ENCODE peak calls at places on chromosomes 12 and 14, in six cellular contexts. L is SK-N-MC, C is PC-9, O is neural progenitor cell, B is mammary epithelial cell, U is GM23338. S is an unnamed sample.

GRCh38 chr12:50991296-50991695 is 34.9 kb downstream of the SLC11A2 start:
- DNase-seq in O (no peak), U (no peak), L (no peak), C (no peak), B (no peak), S (no peak)

GRCh38 chr12:3432176-3432742 is 58.7 kb upstream of the PRMT8 start:
- DNase-seq in O (peak), L (no peak), C (no peak), U (peak), B (peak), S (peak)

GRCh38 chr12:48176417-48176751 is 7.1 kb upstream of the CCDC184 start:
- DNase-seq in B (no peak), C (no peak), U (no peak), O (no peak), L (no peak), S (no peak)

GRCh38 chr14:96888593-96888992 is 91.4 kb downstream of the VRK1 start:
- DNase-seq in C (no peak), L (peak), B (no peak), U (no peak), O (peak), S (no peak)

GRCh38 chr14:82621881-82622450 is 1088.3 kb upstream of the SEL1L start:
- DNase-seq in O (no peak), L (no peak), B (no peak), C (no peak), U (peak), S (no peak)

GRCh38 chr12:119592232-119592631 is 1.3 kb upstream of the TMEM233 start:
- DNase-seq in L (no peak), B (no peak), U (no peak), O (no peak), C (no peak), S (no peak)

GRCh38 chr14:54594531-54594930 is 27.6 kb downstream of the SAMD4A start:
- DNase-seq in B (peak), C (no peak), O (no peak), U (no peak), L (no peak), S (no peak)

GRCh38 chr12:110744176-110744575 is 1.5 kb upstream of the PPP1CC start:
- DNase-seq in L (no peak), O (peak), B (peak), C (peak), U (no peak), S (no peak)

GRCh38 chr14:103085106-103086091 is 1.4 kb downstream of the LBHD2 start:
- DNase-seq in L (no peak), C (no peak), B (no peak), O (peak), U (peak), S (no peak)

GRCh38 chr12:131808744-131809371 is 19.3 kb upstream of the MMP17 start:
- DNase-seq in U (peak), C (peak), L (no peak), B (no peak), O (no peak), S (no peak)

GRCh38 chr12:58882796-58883195 is 37.5 kb downstream of the LRIG3 start:
- DNase-seq in O (peak), B (no peak), C (no peak), L (no peak), U (peak), S (no peak)

GRCh38 chr12:32516230-32516629 is 116.9 kb downstream of the FGD4 start:
- DNase-seq in C (no peak), O (no peak), B (no peak), U (no peak), L (no peak), S (no peak)

GRCh38 chr14:100271247-100271939 is 32.4 kb downstream of the YY1 start:
- DNase-seq in L (no peak), O (no peak), U (peak), C (peak), B (peak), S (no peak)

GRCh38 chr14:104206281-104206904 is 68.0 kb downstream of the KIF26A start:
- DNase-seq in B (no peak), L (no peak), O (peak), C (no peak), U (no peak), S (peak)

GRCh38 chr14:54435500-54435981 is 5.6 kb downstream of the CNIH1 start:
- DNase-seq in B (peak), L (peak), C (no peak), U (no peak), O (no peak), S (no peak)

GRCh38 chr14:104547998-104548700 is 31.4 kb upstream of the C14orf180 start:
- DNase-seq in U (no peak), L (no peak), O (no peak), C (no peak), B (no peak), S (no peak)

GRCh38 chr12:753401-754237 is 1.2 kb downstream of the WNK1 start:
- DNase-seq in C (peak), L (no peak), B (no peak), U (peak), O (peak), S (peak)

GRCh38 chr14:65000868-65001600 is 14.3 kb downstream of the FNTB start:
- DNase-seq in B (no peak), L (no peak), C (no peak), U (no peak), O (no peak), S (no peak)

GRCh38 chr12:90945070-90945649 is 9.8 kb downstream of the CCER1 start:
- DNase-seq in C (no peak), O (peak), U (peak), L (no peak), B (peak), S (no peak)

GRCh38 chr12:752673-753400 is 458 bp downstream of the WNK1 start:
- DNase-seq in O (peak), U (peak), L (no peak), C (peak), B (peak), S (peak)

GRCh38 chr14:37931998-37932397 is 275.7 kb upstream of the SSTR1 start:
- DNase-seq in B (no peak), O (no peak), U (peak), L (no peak), C (no peak), S (no peak)

GRCh38 chr12:49017764-49018281 is 753 bp downstream of the PRKAG1 start:
- DNase-seq in C (no peak), B (no peak), U (no peak), O (no peak), L (no peak), S (peak)

GRCh38 chr14:62162998-62163589 is 400.9 kb downstream of the SNAPC1 start:
- DNase-seq in O (peak), U (peak), B (peak), C (peak), L (no peak), S (peak)

GRCh38 chr12:120468846-120469449 is 600 bp downstream of the SRSF9 start:
- DNase-seq in O (no peak), B (no peak), C (peak), U (no peak), L (no peak), S (peak)

GRCh38 chr12:84843588-84844144 is 68.9 kb downstream of the SLC6A15 start:
- DNase-seq in C (no peak), U (no peak), O (no peak), B (no peak), L (no peak), S (no peak)

GRCh38 chr12:12975322-12976077 is 23.5 kb upstream of the GPRC5D start:
- DNase-seq in C (peak), L (no peak), O (peak), B (peak), U (peak), S (no peak)

GRCh38 chr12:93009533-93009932 is 80.4 kb upstream of the EEA1 start:
- DNase-seq in U (no peak), B (no peak), L (no peak), O (no peak), C (no peak), S (no peak)

GRCh38 chr14:29521526-29522137 is 406.0 kb downstream of the PRKD1 start:
- DNase-seq in O (peak), B (no peak), C (no peak), U (peak), L (no peak), S (no peak)

GRCh38 chr12:80794506-80794905 is 77.8 kb downstream of the MYF5 start:
- DNase-seq in C (no peak), U (no peak), O (peak), L (no peak), B (no peak), S (no peak)

GRCh38 chr14:105616802-105617192 is 90.4 kb downstream of the TMEM121 start:
- DNase-seq in U (no peak), L (no peak), C (no peak), B (no peak), O (no peak), S (no peak)

GRCh38 chr12:19808371-19808770 is 369.1 kb downstream of the AEBP2 start:
- DNase-seq in C (no peak), U (no peak), O (no peak), L (no peak), B (no peak), S (no peak)

GRCh38 chr12:96257550-96258392 is 63.6 kb downstream of the ELK3 start:
- DNase-seq in L (no peak), O (no peak), C (no peak), U (no peak), B (no peak), S (no peak)

GRCh38 chr12:96261557-96261956 is 67.4 kb downstream of the ELK3 start:
- DNase-seq in U (no peak), O (no peak), L (no peak), C (no peak), B (no peak), S (no peak)

GRCh38 chr12:96258451-96258933 is 64.3 kb downstream of the ELK3 start:
- DNase-seq in O (peak), B (peak), C (no peak), U (peak), L (peak), S (peak)

GRCh38 chr12:96263449-96263902 is 69.3 kb downstream of the ELK3 start:
- DNase-seq in L (no peak), O (no peak), B (no peak), C (no peak), U (peak), S (no peak)

DNA sequence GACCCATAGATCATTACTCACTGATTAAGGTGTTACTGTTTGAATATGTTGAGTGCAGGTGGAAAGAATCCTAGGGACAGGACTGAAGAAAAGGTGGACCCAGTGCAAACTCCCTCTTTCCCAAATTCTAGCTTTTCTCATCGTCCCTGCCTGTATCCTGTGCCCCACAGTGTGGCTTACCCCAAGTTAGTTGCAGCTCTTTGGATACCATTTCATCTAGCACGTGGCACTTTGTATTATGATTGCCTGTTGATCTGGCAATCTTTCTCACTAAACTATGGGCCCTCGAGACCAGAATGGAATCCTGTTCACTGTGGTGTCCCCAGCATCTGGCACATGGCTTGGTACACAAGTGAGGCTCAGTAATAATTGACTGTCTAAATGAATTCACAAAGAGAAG is 66.5 kb downstream of the ELK3 start:
- DNase-seq in L (no peak), C (no peak), B (no peak), U (no peak), O (no peak), S (no peak)
- TF ChIP-seq EZH2 in L (no peak), C (no peak), B (no peak), U (no peak), O (no peak), S (no peak)

GRCh38 chr12:133057446-133057845 is 20.1 kb downstream of the ZNF84 start:
- DNase-seq in O (no peak), U (peak), L (no peak), B (no peak), C (no peak), S (no peak)
- TF ChIP-seq EZH2 in O (no peak), U (no peak), L (no peak), B (no peak), C (no peak), S (no peak)

GRCh38 chr14:70645892-70646291 is 4.2 kb downstream of the TTC9 start:
- DNase-seq in C (no peak), U (no peak), B (no peak), O (no peak), L (no peak), S (no peak)
- TF ChIP-seq EZH2 in C (no peak), U (no peak), B (no peak), O (no peak), L (no peak), S (no peak)

DNA sequence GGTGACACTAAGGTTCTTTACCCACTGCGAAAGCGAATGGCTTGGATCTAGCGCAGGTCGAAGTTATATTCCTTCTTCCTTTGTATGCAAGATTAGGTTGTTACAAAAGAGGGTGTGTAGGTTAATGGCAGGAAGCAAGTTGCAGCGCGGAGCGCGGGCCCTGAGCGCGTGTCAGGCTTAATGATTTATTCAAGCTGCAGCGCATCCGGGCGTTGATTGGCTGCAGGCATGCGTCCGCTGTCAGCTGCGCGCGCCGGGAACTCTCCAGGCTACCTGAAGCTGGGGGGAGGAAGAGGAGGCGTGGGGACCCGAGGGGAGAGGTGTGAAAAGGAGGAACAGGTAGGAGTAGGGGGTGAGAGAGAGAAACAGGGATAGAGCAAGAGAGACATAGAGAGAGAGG is 7.4 kb downstream of the ASCL1 start:
- DNase-seq in U (peak), B (no peak), O (peak), L (no peak), C (no peak), S (no peak)
- TF ChIP-seq EZH2 in U (peak), B (no peak), O (peak), L (peak), C (no peak), S (no peak)

GRCh38 chr12:27970981-27971489 is 1.5 kb downstream of the PTHLH start:
- DNase-seq in U (peak), O (peak), B (no peak), C (no peak), L (no peak), S (no peak)
- TF ChIP-seq EZH2 in U (peak), O (peak), B (no peak), C (no peak), L (no peak), S (no peak)

GRCh38 chr14:74239848-74240793 is 872 bp downstream of the VSX2 start:
- DNase-seq in C (no peak), U (peak), B (no peak), O (peak), L (no peak), S (no peak)

GRCh38 chr14:74242055-74243042 is 3.1 kb downstream of the VSX2 start:
- DNase-seq in U (peak), O (peak), B (no peak), C (no peak), L (no peak), S (no peak)

GRCh38 chr14:74241611-74242005 is 2.4 kb downstream of the VSX2 start:
- DNase-seq in B (no peak), U (no peak), C (no peak), O (no peak), L (no peak), S (no peak)

GRCh38 chr14:74238974-74239847 is at the start of gene VSX2:
- DNase-seq in U (peak), B (no peak), C (no peak), O (peak), L (no peak), S (no peak)

DNA sequence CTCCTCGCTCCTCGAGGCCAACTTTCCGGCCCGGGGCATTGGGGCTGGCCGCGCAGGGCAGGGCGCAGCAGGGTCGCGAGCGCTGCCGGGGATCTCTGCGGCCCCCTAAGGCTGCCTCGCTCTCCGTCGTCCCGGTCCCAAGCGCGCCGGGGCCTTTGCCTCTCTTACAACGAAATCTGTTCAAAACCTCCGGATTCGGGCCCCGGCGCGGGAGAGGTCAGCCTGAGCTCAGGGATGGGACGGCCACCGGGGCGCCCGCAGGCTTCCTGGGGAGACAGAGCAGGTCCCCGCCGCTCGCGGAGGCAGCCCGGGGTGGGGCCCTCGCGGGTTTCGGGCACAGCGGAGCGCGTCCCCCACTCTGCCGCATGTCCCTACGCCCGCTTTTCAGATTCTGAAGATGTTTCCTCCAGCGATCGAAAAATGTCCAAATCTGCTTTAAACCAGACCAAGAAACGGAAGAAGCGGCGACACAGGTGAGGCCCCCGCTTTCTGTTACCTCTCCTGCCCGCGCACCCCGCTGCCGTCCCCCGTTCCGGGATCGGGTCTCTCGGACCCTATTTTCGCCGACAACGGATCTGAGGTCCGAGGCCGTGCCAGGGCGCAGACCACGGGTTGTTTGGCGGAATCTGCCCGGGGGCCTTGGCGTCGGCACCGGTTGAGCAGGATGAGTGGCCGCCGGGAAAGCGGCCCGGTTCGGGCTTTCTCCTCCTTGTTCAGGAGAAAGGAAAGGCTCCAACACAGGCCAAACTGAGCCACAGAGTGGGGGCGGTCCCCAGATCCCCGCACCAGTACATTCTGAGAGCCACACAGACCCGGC is 1.8 kb downstream of the VSX2 start:
- DNase-seq in C (no peak), U (peak), B (no peak), O (peak), L (no peak), S (no peak)
- TF ChIP-seq EZH2 in C (no peak), U (peak), B (peak), O (peak), L (peak), S (no peak)

GRCh38 chr14:70642313-70643235 is 858 bp downstream of the TTC9 start:
- DNase-seq in C (peak), L (no peak), B (no peak), O (peak), U (peak), S (peak)
- TF ChIP-seq EZH2 in C (no peak), L (no peak), B (no peak), O (peak), U (no peak), S (peak)

GRCh38 chr12:125152463-125152862 is 87.2 kb downstream of the AACS start:
- DNase-seq in C (no peak), O (no peak), B (no peak), U (no peak), L (no peak), S (no peak)

GRCh38 chr12:125148316-125148715 is 83.1 kb downstream of the AACS start:
- DNase-seq in C (no peak), B (peak), U (no peak), O (no peak), L (no peak), S (no peak)

GRCh38 chr12:125151284-125151683 is 86.0 kb downstream of the AACS start:
- DNase-seq in O (no peak), C (no peak), B (no peak), L (no peak), U (peak), S (no peak)

GRCh38 chr12:125145196-125145595 is 80.0 kb downstream of the AACS start:
- DNase-seq in C (no peak), O (no peak), L (no peak), U (no peak), B (no peak), S (no peak)

GRCh38 chr12:125149160-125150108 is 84.2 kb downstream of the AACS start:
- DNase-seq in C (no peak), O (no peak), L (no peak), U (no peak), B (no peak), S (no peak)
- TF ChIP-seq EZH2 in C (no peak), O (no peak), L (no peak), U (no peak), B (no peak), S (no peak)

DNA sequence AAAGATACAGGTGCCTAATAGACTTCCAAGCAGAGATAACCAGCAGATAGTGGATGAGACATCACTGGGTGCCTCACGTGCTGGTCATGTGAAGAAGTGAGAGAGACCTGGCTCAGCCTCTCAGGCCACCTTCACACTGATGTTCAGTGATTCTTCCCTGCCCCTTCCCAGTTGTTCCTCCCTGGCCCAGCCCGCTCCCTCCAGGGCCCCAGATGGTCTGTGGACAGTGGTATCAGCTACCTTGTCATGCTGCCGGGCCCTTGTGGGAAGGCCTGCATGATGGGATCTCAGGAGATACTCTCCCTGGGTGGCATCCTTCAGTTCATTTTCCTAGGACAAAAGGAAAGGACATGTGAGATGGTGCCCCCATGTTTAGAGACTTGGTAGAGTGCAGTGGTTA is 179.9 kb downstream of the PIWIL1 start:
- DNase-seq in C (no peak), B (no peak), U (no peak), L (no peak), O (no peak), S (no peak)
- TF ChIP-seq EZH2 in C (no peak), B (no peak), U (no peak), L (no peak), O (no peak), S (no peak)

GRCh38 chr14:21536395-21537087 is 10.4 kb upstream of the SALL2 start:
- DNase-seq in L (no peak), U (peak), C (no peak), O (peak), B (no peak), S (no peak)

GRCh38 chr14:21537088-21537424 is 10.9 kb upstream of the SALL2 start:
- DNase-seq in L (no peak), C (no peak), B (no peak), U (no peak), O (peak), S (no peak)

GRCh38 chr14:21539154-21539940 is 13.2 kb upstream of the SALL2 start:
- DNase-seq in O (peak), C (no peak), L (no peak), U (peak), B (no peak), S (no peak)

GRCh38 chr14:21534576-21534975 is 8.4 kb upstream of the SALL2 start:
- DNase-seq in L (peak), O (peak), U (peak), C (no peak), B (no peak), S (no peak)

GRCh38 chr14:21535545-21536394 is 9.6 kb upstream of the SALL2 start:
- DNase-seq in U (no peak), L (no peak), C (no peak), O (no peak), B (no peak), S (no peak)
- TF ChIP-seq EZH2 in U (no peak), L (no peak), C (no peak), O (no peak), B (no peak), S (no peak)

S was measured in DND-41.